ENCODE peak calls at places on chromosomes 1 and 21, in ten cellular contexts. U, D, X, T, S, E, B, Y, P and A are unnamed samples.

GRCh38 chr1:23614128-23614660 is 54.9 kb upstream of the ID3 start:
- DNase-seq in P (no peak), D (no peak), U (no peak), X (no peak), Y (no peak), B (no peak), T (no peak), E (no peak), S (no peak), A (no peak)

GRCh38 chr1:24481098-24481497 is 21.5 kb upstream of the RCAN3 start:
- DNase-seq in B (no peak), T (no peak), P (no peak), S (no peak), U (no peak), E (peak; percentile 81), X (no peak), Y (no peak), D (no peak), A (no peak)

GRCh38 chr1:20194770-20195463 is 8.6 kb upstream of the PLA2G2C start:
- DNase-seq in X (peak; percentile 80), B (peak; percentile 42), U (peak; percentile 24), S (peak; percentile 74), Y (peak; percentile 91), E (peak; percentile 76), P (peak; percentile 82), T (peak; percentile 50), D (peak; percentile 76), A (no peak)

GRCh38 chr21:38777015-38777414 is 28.7 kb upstream of the ETS2 start:
- DNase-seq in P (no peak), Y (no peak), X (no peak), E (no peak), D (peak; percentile 15), U (no peak), B (no peak), S (no peak), T (no peak), A (no peak)

GRCh38 chr1:79364896-79365295 is 358.4 kb upstream of the ADGRL4 start:
- DNase-seq in T (no peak), P (no peak), S (no peak), Y (no peak), E (no peak), U (peak; percentile 49), X (no peak), D (no peak), B (no peak), A (no peak)

GRCh38 chr1:99279525-99279924 is 15.2 kb downstream of the PLPPR4 start:
- DNase-seq in X (no peak), D (no peak), U (no peak), S (no peak), E (no peak), Y (peak; percentile 44), T (no peak), P (no peak), B (no peak), A (peak; percentile 24)

GRCh38 chr1:174769961-174770549 is 229.7 kb upstream of the CACYBP start:
- DNase-seq in T (peak; percentile 18), E (peak; percentile 27), B (peak; percentile 44), U (peak; percentile 53), X (peak; percentile 77), S (peak; percentile 53), D (no peak), Y (no peak), P (no peak), A (peak; percentile 21)

GRCh38 chr1:235614442-235614954 is 35.1 kb downstream of the GNG4 start:
- DNase-seq in D (no peak), E (no peak), U (no peak), B (no peak), P (no peak), X (no peak), T (no peak), Y (no peak), S (no peak), A (no peak)

GRCh38 chr1:153402226-153402625 is 11.4 kb upstream of the S100A8 start:
- DNase-seq in B (no peak), S (no peak), Y (peak; percentile 16), U (no peak), D (no peak), X (no peak), T (no peak), P (no peak), E (no peak), A (no peak)

GRCh38 chr1:153397924-153398651 is 7.2 kb upstream of the S100A8 start:
- DNase-seq in T (no peak), U (no peak), P (no peak), X (no peak), Y (peak; percentile 24), B (no peak), D (no peak), E (no peak), S (no peak), A (no peak)

GRCh38 chr1:153399401-153400055 is 8.7 kb upstream of the S100A8 start:
- DNase-seq in B (no peak), Y (no peak), E (no peak), S (no peak), X (no peak), P (no peak), D (no peak), T (no peak), U (no peak), A (no peak)

GRCh38 chr1:153401461-153401860 is 10.6 kb upstream of the S100A8 start:
- DNase-seq in X (no peak), E (no peak), D (no peak), Y (no peak), P (no peak), T (no peak), S (no peak), U (no peak), B (no peak), A (no peak)

DNA sequence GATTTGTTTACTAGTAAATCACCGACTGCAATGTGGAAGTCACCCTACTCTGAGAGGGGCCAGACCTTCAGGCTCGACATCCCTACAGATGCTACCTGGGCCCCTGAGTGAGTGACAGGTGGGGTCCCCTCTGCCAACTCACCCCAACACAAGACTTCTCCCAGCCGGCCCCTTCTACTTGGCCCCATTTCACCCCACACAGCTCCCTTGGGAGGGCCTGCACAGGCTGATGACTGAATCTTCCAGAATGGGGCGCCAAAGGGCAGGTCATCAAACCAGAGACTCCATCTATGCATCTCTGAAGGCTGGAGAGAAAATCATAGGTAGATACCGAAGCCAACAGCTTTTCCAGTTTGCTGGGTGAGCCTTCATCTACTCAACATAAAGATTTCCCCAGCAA is 9.4 kb upstream of the S100A8 start:
- DNase-seq in X (peak; percentile 53), B (no peak), E (no peak), D (no peak), P (no peak), T (no peak), S (no peak), Y (peak; percentile 63), U (no peak), A (no peak)
- TF ChIP-seq CTCF in X (peak; percentile 72), B (no peak), E (no peak), D (no peak), P (no peak), T (peak; percentile 3), S (peak; percentile 17), Y (peak; percentile 47), U (peak; percentile 25), A (peak; percentile 19)

GRCh38 chr1:10599194-10599861 is 124.6 kb downstream of the PEX14 start:
- DNase-seq in B (peak; percentile 68), E (no peak), S (no peak), T (peak; percentile 66), D (no peak), X (no peak), P (no peak), U (peak; percentile 93), Y (no peak), A (no peak)

GRCh38 chr1:10601342-10602060 is 126.8 kb downstream of the PEX14 start:
- DNase-seq in T (no peak), B (no peak), P (no peak), D (no peak), X (no peak), S (no peak), U (no peak), Y (no peak), E (no peak), A (no peak)

GRCh38 chr1:10606070-10606469 is 131.3 kb downstream of the PEX14 start:
- DNase-seq in S (no peak), T (no peak), P (no peak), D (no peak), Y (no peak), X (no peak), E (no peak), U (peak; percentile 71), B (no peak), A (no peak)

GRCh38 chr1:10604966-10605365 is 130.2 kb downstream of the PEX14 start:
- DNase-seq in X (no peak), E (no peak), D (no peak), U (no peak), S (no peak), T (no peak), P (no peak), Y (no peak), B (no peak), A (no peak)

DNA sequence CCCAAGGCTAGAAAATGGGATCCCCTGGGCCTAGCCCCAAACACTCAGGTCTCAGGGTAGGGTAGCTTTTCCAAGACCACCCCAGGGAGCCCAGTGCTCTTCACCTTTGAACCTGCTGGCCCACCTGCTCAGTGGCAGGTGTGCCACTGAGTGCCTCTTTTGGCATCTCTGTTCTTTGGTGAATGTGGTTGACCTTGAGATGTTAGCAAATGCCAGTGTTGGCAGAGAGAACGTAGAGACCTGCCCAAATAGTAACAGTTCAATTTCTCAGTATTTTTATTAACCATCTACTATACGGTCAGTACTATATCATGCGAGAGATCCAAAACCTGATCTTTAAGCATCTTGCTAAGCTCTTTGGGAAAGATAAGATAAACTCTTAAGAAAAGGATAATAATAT is 128.2 kb downstream of the PEX14 start:
- DNase-seq in E (no peak), P (no peak), U (no peak), B (no peak), Y (no peak), S (no peak), D (no peak), X (no peak), T (no peak), A (no peak)
- TF ChIP-seq CTCF in E (no peak), P (no peak), U (no peak), B (no peak), Y (no peak), S (no peak), D (no peak), X (no peak), T (no peak), A (no peak)

GRCh38 chr1:39720094-39720999 is 18.3 kb upstream of the PPIE start:
- DNase-seq in S (peak; percentile 51), B (peak; percentile 38), P (no peak), D (no peak), X (peak; percentile 72), T (peak; percentile 24), U (peak; percentile 32), Y (no peak), E (peak; percentile 47), A (peak; percentile 25)
- TF ChIP-seq CTCF in S (peak; percentile 91), B (peak; percentile 75), P (peak; percentile 82), D (peak; percentile 55), X (peak; percentile 52), T (peak; percentile 25), U (peak; percentile 45), Y (peak; percentile 90), E (peak; percentile 33), A (peak; percentile 23)

DNA sequence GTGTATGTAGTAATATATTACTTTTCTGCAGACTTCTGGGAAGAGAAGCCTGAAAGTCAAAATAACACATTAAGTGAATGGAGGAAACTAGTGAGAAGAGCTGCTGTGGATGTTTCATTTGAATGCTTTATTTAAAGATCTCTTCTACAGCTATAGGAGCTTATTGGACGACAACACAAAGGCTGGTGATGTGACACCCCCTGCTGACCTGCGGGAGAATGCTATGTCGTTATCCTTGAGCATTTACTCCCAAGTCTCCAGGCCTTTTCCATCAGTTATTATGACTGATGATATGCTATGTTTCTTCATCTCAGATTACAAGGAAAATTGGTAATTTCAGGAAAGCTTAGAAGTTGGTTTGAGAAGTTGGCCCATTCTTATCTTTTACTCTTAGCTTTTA is 22.3 kb upstream of the PLA2G4A start:
- DNase-seq in T (peak; percentile 71), X (peak; percentile 63), B (peak; percentile 54), E (peak; percentile 11), Y (peak; percentile 65), D (no peak), P (no peak), U (peak; percentile 14), S (peak; percentile 33), A (peak; percentile 19)
- TF ChIP-seq CTCF in T (peak; percentile 58), X (peak; percentile 64), B (peak; percentile 12), E (peak; percentile 5), Y (peak; percentile 58), D (no peak), P (peak; percentile 13), U (peak; percentile 13), S (no peak), A (peak; percentile 41)